ENCODE peak calls at places on chromosomes 6 and 20, in nine cellular contexts. A is HS-5; O is nucleus accumbens; H is bronchial epithelial cell; J is progenitor cell of endocrine pancreas; Y is stimulated activated CD8-positive, alpha-beta memory T cell treated with anti-CD3 and anti-CD28 coated beads, Interleukin-4, amount 100 ng/mL, for 1 hour; C is mesendoderm; S is EH; K is DMS153. V is an unnamed sample.

GRCh38 chr20:31833130-31833930 is 12.1 kb downstream of the FOXS1 start:
- DNase-seq in H (peak; percentile 29), J (peak; percentile 90), C (peak; percentile 89), O (peak; percentile 1), A (no peak), K (no peak), Y (no peak), S (peak; percentile 50), V (peak; percentile 95)

GRCh38 chr20:50333856-50334255 is 143.2 kb downstream of the CEBPB start:
- DNase-seq in J (no peak), H (peak; percentile 81), Y (no peak), O (no peak), K (no peak), A (no peak), C (no peak), S (peak; percentile 42), V (peak; percentile 93)

GRCh38 chr20:3423126-3423525 is 15.7 kb upstream of the DNAAF9 start:
- DNase-seq in Y (no peak), A (no peak), H (no peak), J (no peak), O (no peak), C (peak; percentile 13), K (no peak), S (no peak), V (no peak)

GRCh38 chr6:71886184-71887005 is at the start of gene RIMS1:
- DNase-seq in A (no peak), O (no peak), J (peak; percentile 61), S (peak; percentile 37), H (no peak), Y (no peak), C (peak; percentile 78), K (peak; percentile 61), V (peak; percentile 89)

GRCh38 chr6:97697450-97697849 is 414.4 kb upstream of the MMS22L start:
- DNase-seq in K (no peak), J (no peak), Y (no peak), S (peak; percentile 0), O (no peak), A (peak; percentile 68), H (peak; percentile 64), C (peak; percentile 62), V (peak; percentile 34)

GRCh38 chr20:38842558-38842981 is 37.1 kb downstream of the PPP1R16B start:
- DNase-seq in C (no peak), S (no peak), J (no peak), O (no peak), A (no peak), Y (no peak), K (no peak), H (no peak), V (no peak)

GRCh38 chr6:3405182-3405518 is 51.7 kb downstream of the SLC22A23 start:
- DNase-seq in A (no peak), H (peak; percentile 48), Y (no peak), O (no peak), S (peak; percentile 18), C (no peak), K (no peak), J (no peak), V (no peak)

GRCh38 chr20:17281478-17281877 is 54.6 kb downstream of the PCSK2 start:
- DNase-seq in H (peak; percentile 9), S (peak; percentile 13), K (peak; percentile 15), O (no peak), A (no peak), Y (no peak), C (peak; percentile 79), J (no peak), V (peak; percentile 0)

GRCh38 chr20:20869161-20869560 is 156.7 kb upstream of the RALGAPA2 start:
- DNase-seq in C (no peak), J (no peak), S (no peak), O (no peak), K (no peak), H (no peak), A (no peak), Y (no peak), V (no peak)

GRCh38 chr6:41723178-41723935 is 12.1 kb downstream of the TFEB start:
- DNase-seq in O (no peak), S (peak; percentile 95), H (peak; percentile 83), Y (no peak), A (no peak), C (peak; percentile 65), J (no peak), K (peak; percentile 66), V (peak; percentile 100)

GRCh38 chr6:100229512-100229911 is 235.2 kb downstream of the SIM1 start:
- DNase-seq in J (no peak), A (no peak), K (peak; percentile 45), O (no peak), H (no peak), Y (no peak), S (no peak), C (no peak), V (no peak)

V was measured in osteoblast.